ENCODE peak calls at places on chromosomes 6 and 20, in eight cellular contexts. One of them, this sample, is unnamed.

GRCh38 chr6:26330835-26331808 is 33.9 kb upstream of the BTN3A2 start:
- DNase-seq in heart left ventricle: no peak
- DNase-seq in endothelial cell: no peak
- DNase-seq in fibroblast of mammary gland: peak; percentile 66
- DNase-seq in GM06990: peak; percentile 75
- DNase-seq in HCT116: no peak
- DNase-seq in cardiac fibroblast: peak; percentile 82
- DNase-seq in upper lobe of left lung: no peak
- DNase-seq in this sample: no peak

GRCh38 chr6:149942461-149942829 is 631 bp downstream of the ULBP2 start:
- DNase-seq in upper lobe of left lung: no peak
- DNase-seq in heart left ventricle: no peak
- DNase-seq in HCT116: no peak
- DNase-seq in cardiac fibroblast: no peak
- DNase-seq in fibroblast of mammary gland: no peak
- DNase-seq in GM06990: no peak
- DNase-seq in endothelial cell: no peak
- DNase-seq in this sample: no peak

GRCh38 chr6:4378319-4378996 is 243.1 kb upstream of the ECI2 start:
- DNase-seq in fibroblast of mammary gland: no peak
- DNase-seq in endothelial cell: no peak
- DNase-seq in GM06990: no peak
- DNase-seq in cardiac fibroblast: no peak
- DNase-seq in upper lobe of left lung: no peak
- DNase-seq in HCT116: no peak
- DNase-seq in heart left ventricle: no peak
- DNase-seq in this sample: no peak

GRCh38 chr6:111306104-111306888 is 176.7 kb downstream of the REV3L start:
- DNase-seq in upper lobe of left lung: no peak
- DNase-seq in fibroblast of mammary gland: no peak
- DNase-seq in HCT116: no peak
- DNase-seq in endothelial cell: no peak
- DNase-seq in GM06990: no peak
- DNase-seq in heart left ventricle: no peak
- DNase-seq in cardiac fibroblast: no peak
- DNase-seq in this sample: no peak

GRCh38 chr6:117534974-117535373 is 52.5 kb downstream of the DCBLD1 start:
- DNase-seq in upper lobe of left lung: no peak
- DNase-seq in fibroblast of mammary gland: no peak
- DNase-seq in HCT116: no peak
- DNase-seq in cardiac fibroblast: no peak
- DNase-seq in GM06990: no peak
- DNase-seq in heart left ventricle: no peak
- DNase-seq in endothelial cell: no peak
- DNase-seq in this sample: no peak

GRCh38 chr6:168016756-168017525 is 19.5 kb downstream of the KIF25 start:
- DNase-seq in GM06990: no peak
- DNase-seq in upper lobe of left lung: no peak
- DNase-seq in HCT116: no peak
- DNase-seq in fibroblast of mammary gland: no peak
- DNase-seq in cardiac fibroblast: no peak
- DNase-seq in endothelial cell: no peak
- DNase-seq in heart left ventricle: no peak
- DNase-seq in this sample: no peak

GRCh38 chr20:53914091-53914860 is 156.1 kb downstream of the BCAS1 start:
- DNase-seq in upper lobe of left lung: no peak
- DNase-seq in cardiac fibroblast: peak; percentile 51
- DNase-seq in GM06990: no peak
- DNase-seq in fibroblast of mammary gland: no peak
- DNase-seq in endothelial cell: no peak
- DNase-seq in HCT116: no peak
- DNase-seq in heart left ventricle: no peak
- DNase-seq in this sample: no peak

GRCh38 chr6:87066449-87067288 is 28.2 kb downstream of the CGA start:
- DNase-seq in heart left ventricle: peak; percentile 34
- DNase-seq in upper lobe of left lung: no peak
- DNase-seq in endothelial cell: peak; percentile 45
- DNase-seq in cardiac fibroblast: peak; percentile 79
- DNase-seq in HCT116: peak; percentile 57
- DNase-seq in fibroblast of mammary gland: peak; percentile 69
- DNase-seq in GM06990: peak; percentile 12
- DNase-seq in this sample: no peak

GRCh38 chr20:54649511-54649962 is 174.1 kb downstream of the DOK5 start:
- DNase-seq in HCT116: peak; percentile 62
- DNase-seq in cardiac fibroblast: peak; percentile 81
- DNase-seq in upper lobe of left lung: peak; percentile 48
- DNase-seq in GM06990: peak; percentile 9
- DNase-seq in fibroblast of mammary gland: peak; percentile 77
- DNase-seq in heart left ventricle: peak; percentile 81
- DNase-seq in endothelial cell: peak; percentile 87
- DNase-seq in this sample: peak; percentile 78

GRCh38 chr20:46174469-46175126 is 56.5 kb downstream of the CD40 start:
- DNase-seq in GM06990: peak; percentile 53
- DNase-seq in HCT116: peak; percentile 13
- DNase-seq in cardiac fibroblast: peak; percentile 57
- DNase-seq in fibroblast of mammary gland: peak; percentile 52
- DNase-seq in upper lobe of left lung: peak; percentile 69
- DNase-seq in heart left ventricle: peak; percentile 80
- DNase-seq in endothelial cell: peak; percentile 87
- DNase-seq in this sample: peak; percentile 71

GRCh38 chr20:1537731-1538058 is 19.8 kb downstream of the SIRPD start:
- DNase-seq in heart left ventricle: peak; percentile 76
- DNase-seq in HCT116: no peak
- DNase-seq in upper lobe of left lung: peak; percentile 75
- DNase-seq in cardiac fibroblast: no peak
- DNase-seq in GM06990: peak; percentile 21
- DNase-seq in fibroblast of mammary gland: no peak
- DNase-seq in endothelial cell: no peak
- DNase-seq in this sample: no peak

GRCh38 chr20:13313201-13313600 is 92.1 kb downstream of the ISM1 start:
- DNase-seq in heart left ventricle: no peak
- DNase-seq in upper lobe of left lung: no peak
- DNase-seq in HCT116: no peak
- DNase-seq in fibroblast of mammary gland: no peak
- DNase-seq in cardiac fibroblast: no peak
- DNase-seq in GM06990: no peak
- DNase-seq in endothelial cell: no peak
- DNase-seq in this sample: no peak

GRCh38 chr20:38649275-38649891 is 47.8 kb downstream of the ARHGAP40 start:
- DNase-seq in cardiac fibroblast: peak; percentile 48
- DNase-seq in GM06990: no peak
- DNase-seq in fibroblast of mammary gland: peak; percentile 25
- DNase-seq in endothelial cell: peak; percentile 44
- DNase-seq in heart left ventricle: no peak
- DNase-seq in HCT116: no peak
- DNase-seq in upper lobe of left lung: no peak
- DNase-seq in this sample: no peak

GRCh38 chr6:133337312-133337711 is 96.2 kb downstream of the EYA4 start:
- DNase-seq in upper lobe of left lung: no peak
- DNase-seq in fibroblast of mammary gland: peak; percentile 19
- DNase-seq in HCT116: no peak
- DNase-seq in GM06990: no peak
- DNase-seq in endothelial cell: no peak
- DNase-seq in heart left ventricle: no peak
- DNase-seq in cardiac fibroblast: peak; percentile 38
- DNase-seq in this sample: no peak

GRCh38 chr6:2028457-2029038 is 216.9 kb downstream of the GMDS start:
- DNase-seq in heart left ventricle: no peak
- DNase-seq in GM06990: peak; percentile 7
- DNase-seq in upper lobe of left lung: no peak
- DNase-seq in endothelial cell: no peak
- DNase-seq in fibroblast of mammary gland: no peak
- DNase-seq in cardiac fibroblast: no peak
- DNase-seq in HCT116: no peak
- DNase-seq in this sample: no peak

GRCh38 chr6:154882107-154882506 is 113.0 kb upstream of the TIAM2 start:
- DNase-seq in GM06990: no peak
- DNase-seq in cardiac fibroblast: peak; percentile 48
- DNase-seq in HCT116: no peak
- DNase-seq in endothelial cell: no peak
- DNase-seq in fibroblast of mammary gland: peak; percentile 65
- DNase-seq in heart left ventricle: no peak
- DNase-seq in upper lobe of left lung: no peak
- DNase-seq in this sample: no peak

GRCh38 chr6:1461207-1461606 is 71.8 kb downstream of the FOXF2 start:
- DNase-seq in heart left ventricle: no peak
- DNase-seq in endothelial cell: no peak
- DNase-seq in cardiac fibroblast: peak; percentile 59
- DNase-seq in upper lobe of left lung: no peak
- DNase-seq in HCT116: no peak
- DNase-seq in fibroblast of mammary gland: peak; percentile 68
- DNase-seq in GM06990: no peak
- DNase-seq in this sample: no peak

GRCh38 chr6:30740993-30741784 is 1.3 kb downstream of the FLOT1 start:
- DNase-seq in cardiac fibroblast: peak; percentile 65
- DNase-seq in heart left ventricle: no peak
- DNase-seq in GM06990: no peak
- DNase-seq in HCT116: no peak
- DNase-seq in upper lobe of left lung: no peak
- DNase-seq in endothelial cell: no peak
- DNase-seq in fibroblast of mammary gland: no peak
- DNase-seq in this sample: no peak
- TF ChIP-seq CTCF in cardiac fibroblast: no peak
- TF ChIP-seq CTCF in heart left ventricle: no peak
- TF ChIP-seq CTCF in GM06990: no peak
- TF ChIP-seq CTCF in HCT116: no peak
- TF ChIP-seq CTCF in upper lobe of left lung: no peak
- TF ChIP-seq CTCF in endothelial cell: no peak
- TF ChIP-seq CTCF in fibroblast of mammary gland: no peak
- TF ChIP-seq CTCF in this sample: no peak

DNA sequence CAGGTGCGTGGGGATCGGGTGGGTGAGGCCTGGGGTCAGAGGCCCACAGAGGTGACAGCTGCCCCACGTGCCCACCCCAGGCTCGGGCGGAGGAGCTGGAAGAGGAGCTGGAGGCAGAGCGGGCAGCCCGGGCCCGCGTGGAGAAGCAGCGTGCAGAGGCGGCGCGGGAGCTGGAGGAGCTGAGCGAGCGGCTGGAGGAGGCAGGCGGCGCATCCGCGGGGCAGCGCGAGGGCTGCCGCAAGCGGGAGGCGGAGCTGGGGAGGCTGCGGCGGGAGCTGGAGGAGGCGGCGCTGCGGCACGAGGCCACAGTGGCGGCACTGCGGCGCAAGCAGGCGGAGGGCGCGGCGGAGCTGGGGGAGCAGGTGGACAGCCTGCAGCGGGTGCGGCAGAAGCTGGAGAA is 41.5 kb downstream of the MYH7B start:
- DNase-seq in endothelial cell: no peak
- DNase-seq in HCT116: no peak
- DNase-seq in cardiac fibroblast: no peak
- DNase-seq in upper lobe of left lung: no peak
- DNase-seq in GM06990: no peak
- DNase-seq in fibroblast of mammary gland: peak; percentile 29
- DNase-seq in heart left ventricle: no peak
- DNase-seq in this sample: no peak
- TF ChIP-seq CTCF in endothelial cell: no peak
- TF ChIP-seq CTCF in HCT116: no peak
- TF ChIP-seq CTCF in cardiac fibroblast: no peak
- TF ChIP-seq CTCF in upper lobe of left lung: no peak
- TF ChIP-seq CTCF in GM06990: no peak
- TF ChIP-seq CTCF in fibroblast of mammary gland: no peak
- TF ChIP-seq CTCF in heart left ventricle: no peak
- TF ChIP-seq CTCF in this sample: no peak

GRCh38 chr6:24922854-24923253 is 12.9 kb downstream of the RIPOR2 start:
- DNase-seq in fibroblast of mammary gland: no peak
- DNase-seq in GM06990: no peak
- DNase-seq in cardiac fibroblast: no peak
- DNase-seq in heart left ventricle: no peak
- DNase-seq in endothelial cell: no peak
- DNase-seq in HCT116: no peak
- DNase-seq in upper lobe of left lung: no peak
- DNase-seq in this sample: no peak

GRCh38 chr6:24922174-24922573 is 13.6 kb downstream of the RIPOR2 start:
- DNase-seq in cardiac fibroblast: no peak
- DNase-seq in heart left ventricle: no peak
- DNase-seq in HCT116: no peak
- DNase-seq in GM06990: no peak
- DNase-seq in upper lobe of left lung: no peak
- DNase-seq in fibroblast of mammary gland: no peak
- DNase-seq in endothelial cell: no peak
- DNase-seq in this sample: no peak

GRCh38 chr6:24925661-24926060 is 10.1 kb downstream of the RIPOR2 start:
- DNase-seq in fibroblast of mammary gland: no peak
- DNase-seq in upper lobe of left lung: no peak
- DNase-seq in HCT116: no peak
- DNase-seq in heart left ventricle: no peak
- DNase-seq in endothelial cell: no peak
- DNase-seq in GM06990: no peak
- DNase-seq in cardiac fibroblast: no peak
- DNase-seq in this sample: no peak

GRCh38 chr6:24924956-24925355 is 10.8 kb downstream of the RIPOR2 start:
- DNase-seq in endothelial cell: no peak
- DNase-seq in heart left ventricle: no peak
- DNase-seq in fibroblast of mammary gland: no peak
- DNase-seq in HCT116: no peak
- DNase-seq in cardiac fibroblast: no peak
- DNase-seq in upper lobe of left lung: no peak
- DNase-seq in GM06990: no peak
- DNase-seq in this sample: no peak

GRCh38 chr6:24923885-24924401 is 11.8 kb downstream of the RIPOR2 start:
- DNase-seq in cardiac fibroblast: no peak
- DNase-seq in fibroblast of mammary gland: no peak
- DNase-seq in heart left ventricle: no peak
- DNase-seq in HCT116: no peak
- DNase-seq in upper lobe of left lung: no peak
- DNase-seq in GM06990: no peak
- DNase-seq in endothelial cell: no peak
- DNase-seq in this sample: no peak
- TF ChIP-seq CTCF in cardiac fibroblast: no peak
- TF ChIP-seq CTCF in fibroblast of mammary gland: no peak
- TF ChIP-seq CTCF in heart left ventricle: no peak
- TF ChIP-seq CTCF in HCT116: no peak
- TF ChIP-seq CTCF in upper lobe of left lung: no peak
- TF ChIP-seq CTCF in GM06990: no peak
- TF ChIP-seq CTCF in endothelial cell: no peak
- TF ChIP-seq CTCF in this sample: no peak

GRCh38 chr20:58869662-58870227 is 17.2 kb downstream of the GNAS start:
- DNase-seq in GM06990: no peak
- DNase-seq in upper lobe of left lung: no peak
- DNase-seq in endothelial cell: no peak
- DNase-seq in HCT116: no peak
- DNase-seq in fibroblast of mammary gland: no peak
- DNase-seq in cardiac fibroblast: no peak
- DNase-seq in heart left ventricle: no peak
- DNase-seq in this sample: no peak

GRCh38 chr20:58870293-58871014 is 17.9 kb downstream of the GNAS start:
- DNase-seq in endothelial cell: peak; percentile 87
- DNase-seq in cardiac fibroblast: peak; percentile 64
- DNase-seq in heart left ventricle: peak; percentile 66
- DNase-seq in fibroblast of mammary gland: peak; percentile 52
- DNase-seq in HCT116: no peak
- DNase-seq in upper lobe of left lung: peak; percentile 77
- DNase-seq in GM06990: peak; percentile 46
- DNase-seq in this sample: peak; percentile 71

GRCh38 chr20:58871533-58872102 is 19.1 kb downstream of the GNAS start:
- DNase-seq in upper lobe of left lung: no peak
- DNase-seq in HCT116: no peak
- DNase-seq in GM06990: no peak
- DNase-seq in endothelial cell: no peak
- DNase-seq in cardiac fibroblast: no peak
- DNase-seq in fibroblast of mammary gland: no peak
- DNase-seq in heart left ventricle: no peak
- DNase-seq in this sample: no peak

GRCh38 chr20:58867211-58867610 is 14.7 kb downstream of the GNAS start:
- DNase-seq in GM06990: no peak
- DNase-seq in heart left ventricle: no peak
- DNase-seq in upper lobe of left lung: no peak
- DNase-seq in endothelial cell: no peak
- DNase-seq in cardiac fibroblast: peak; percentile 31
- DNase-seq in HCT116: no peak
- DNase-seq in fibroblast of mammary gland: peak; percentile 85
- DNase-seq in this sample: no peak

GRCh38 chr20:58868795-58869194 is 16.3 kb downstream of the GNAS start:
- DNase-seq in HCT116: no peak
- DNase-seq in heart left ventricle: no peak
- DNase-seq in GM06990: no peak
- DNase-seq in endothelial cell: no peak
- DNase-seq in cardiac fibroblast: no peak
- DNase-seq in upper lobe of left lung: no peak
- DNase-seq in fibroblast of mammary gland: no peak
- DNase-seq in this sample: no peak
- TF ChIP-seq CTCF in HCT116: no peak
- TF ChIP-seq CTCF in heart left ventricle: peak; percentile 33
- TF ChIP-seq CTCF in GM06990: peak; percentile 29
- TF ChIP-seq CTCF in endothelial cell: no peak
- TF ChIP-seq CTCF in cardiac fibroblast: no peak
- TF ChIP-seq CTCF in upper lobe of left lung: no peak
- TF ChIP-seq CTCF in fibroblast of mammary gland: no peak
- TF ChIP-seq CTCF in this sample: peak; percentile 48

This sample was measured in progenitor cell of endocrine pancreas.